ENCODE peak calls at places on chromosomes 13 and 19, in six cellular contexts. H, Y, F, T, L and N are unnamed samples.
A peak's percentile ranks its signal among the peaks of the same experiment; 100 is the strongest.

GRCh38 chr13:24863748-24864540 is 100.0 kb downstream of the RNF17 start:
- DNase-seq in H (no peak), Y (no peak), F (no peak), T (no peak), L (peak; percentile 71), N (no peak)

GRCh38 chr13:79724348-79725103 is 243.6 kb downstream of the NDFIP2 start:
- DNase-seq in H (no peak), Y (no peak), F (no peak), T (no peak), L (no peak), N (no peak)

GRCh38 chr13:69928262-69928661 is 179.4 kb upstream of the ATXN8OS start:
- DNase-seq in H (no peak), Y (no peak), F (no peak), T (no peak), L (no peak), N (no peak)

GRCh38 chr19:32029235-32029634 is 316.2 kb upstream of the ZNF507 start:
- DNase-seq in H (no peak), Y (no peak), F (no peak), T (no peak), L (no peak), N (no peak)

GRCh38 chr19:58325623-58326022 is 1.2 kb upstream of the ZSCAN22 start:
- DNase-seq in H (peak; percentile 57), Y (no peak), F (no peak), T (no peak), L (no peak), N (peak; percentile 12)

GRCh38 chr19:54533476-54533875 is 30.8 kb downstream of the LAIR2 start:
- DNase-seq in H (no peak), Y (no peak), F (no peak), T (no peak), L (no peak), N (no peak)

GRCh38 chr19:34366670-34367423 is 1.9 kb downstream of the GPI start:
- DNase-seq in H (peak; percentile 74), Y (no peak), F (no peak), T (no peak), L (no peak), N (peak; percentile 26)

GRCh38 chr19:11378319-11379189 is 4.1 kb downstream of the SWSAP1 start:
- DNase-seq in H (peak; percentile 89), Y (peak; percentile 39), F (peak; percentile 82), T (no peak), L (peak; percentile 75), N (peak; percentile 79)

GRCh38 chr19:5032101-5032967 is 63.4 kb downstream of the KDM4B start:
- DNase-seq in H (no peak), Y (no peak), F (no peak), T (no peak), L (no peak), N (peak; percentile 66)

GRCh38 chr19:1567848-1568227 is 287 bp downstream of the MEX3D start:
- DNase-seq in H (no peak), Y (no peak), F (no peak), T (no peak), L (no peak), N (no peak)

GRCh38 chr13:80871481-80871880 is 530.6 kb upstream of the SPRY2 start:
- DNase-seq in H (no peak), Y (no peak), F (no peak), T (no peak), L (peak; percentile 39), N (peak; percentile 17)

GRCh38 chr19:51607077-51607476 is 23.1 kb downstream of the SIGLEC5 start:
- DNase-seq in H (no peak), Y (no peak), F (no peak), T (no peak), L (no peak), N (no peak)

DNA sequence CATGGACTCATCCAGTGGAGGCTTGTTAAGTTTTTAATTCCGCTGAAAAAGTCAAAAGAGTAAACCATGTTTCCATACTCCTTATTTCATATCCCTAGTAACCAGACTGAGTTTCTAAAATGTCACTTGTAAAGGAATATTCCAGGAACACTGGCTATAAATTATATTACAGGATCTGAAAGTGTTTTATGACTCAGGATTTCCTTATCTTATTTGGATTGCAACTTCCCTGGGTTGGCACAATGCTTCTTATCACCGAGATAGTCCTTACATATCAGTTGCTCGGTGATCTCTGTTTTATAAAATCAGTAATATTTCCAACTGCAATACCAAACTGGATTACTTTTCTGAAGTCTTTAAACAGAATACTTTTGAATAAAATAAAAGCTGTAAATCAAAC is 180.3 kb upstream of the TSC22D1 start:
- DNase-seq in H (no peak), Y (no peak), F (no peak), T (no peak), L (no peak), N (no peak)
- H3K9ac ChIP-seq in H (no peak overlapping the region), Y (no peak overlapping the region), F (no peak overlapping the region), T (no peak overlapping the region), L (no peak overlapping the region), N (no peak overlapping the region)

GRCh38 chr19:15379083-15379995 is at the start of gene AKAP8:
- DNase-seq in H (peak; percentile 98), Y (peak; percentile 99), F (peak; percentile 99), T (peak; percentile 95), L (peak; percentile 99), N (peak; percentile 99)
- H3K18ac ChIP-seq in H (peak within 1 kb of the TSS; percentile 44), Y (peak within 1 kb of the TSS; percentile 100), F (peak within 1 kb of the TSS; percentile 90), T (peak within 1 kb of the TSS; percentile 98), L (peak within 1 kb of the TSS; percentile 82), N (peak within 1 kb of the TSS; percentile 93)

GRCh38 chr19:40365010-40365409 is 16.5 kb downstream of the PLD3 start:
- DNase-seq in H (no peak), Y (no peak), F (no peak), T (no peak), L (no peak), N (no peak)
- H2AK5ac ChIP-seq in H (no peak overlapping the region), Y (no peak overlapping the region), F (no peak overlapping the region), T (no peak overlapping the region), L (no peak overlapping the region), N (no peak overlapping the region)

DNA sequence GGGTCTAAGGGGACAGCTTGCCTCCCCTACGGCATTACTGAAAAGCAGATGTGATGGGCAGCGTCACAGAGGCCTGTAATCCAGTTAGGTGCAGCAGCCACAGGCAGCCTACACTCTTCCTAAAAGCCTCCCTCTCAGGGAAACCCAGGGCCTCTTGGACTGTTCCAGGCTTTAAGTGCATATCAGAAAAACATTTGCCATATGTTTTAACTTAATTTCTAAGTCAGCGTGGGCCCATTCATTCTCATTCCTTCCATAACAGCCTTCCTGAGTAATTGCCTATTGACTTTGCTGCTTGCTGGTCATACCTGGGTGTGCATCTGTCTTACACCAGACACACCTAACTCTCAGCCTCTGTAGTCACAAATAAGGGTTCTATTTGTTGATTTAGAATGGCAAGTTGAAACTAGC is 135.6 kb upstream of the SERP2 start:
- DNase-seq in H (peak; percentile 79), Y (no peak), F (no peak), T (no peak), L (no peak), N (peak; percentile 80)
- H3K9ac ChIP-seq in H (no peak overlapping the region), Y (no peak overlapping the region), F (no peak overlapping the region), T (no peak overlapping the region), L (no peak overlapping the region), N (peak overlapping the region; percentile 59)